ENCODE peak calls at places on chromosome 19, in five cellular contexts. G, Z, B, Q and W are unnamed samples. For H3K9me2, the result is how much of the 10 kb centered on the place peaks cover.

GRCh38 chr19:4369109-4369887 is 25.9 kb downstream of the MPND start:
- DNase-seq in G (no peak), Z (no peak), B (peak), Q (peak), W (peak)

GRCh38 chr19:53646144-53646543 is 14.3 kb downstream of the DPRX start:
- DNase-seq in G (no peak), Z (no peak), B (no peak), Q (no peak), W (no peak)

GRCh38 chr19:50431343-50432220 is 1.1 kb upstream of the MYBPC2 start:
- DNase-seq in G (peak), Z (peak), B (peak), Q (peak), W (peak)

GRCh38 chr19:32691952-32692726 is 518 bp downstream of the NUDT19 start:
- DNase-seq in G (peak), Z (peak), B (peak), Q (peak), W (peak)

GRCh38 chr19:12789098-12789903 is 2.0 kb upstream of the JUNB start:
- DNase-seq in G (peak), Z (peak), B (peak), Q (peak), W (peak)

GRCh38 chr19:30320466-30320865 is 51.7 kb upstream of the ZNF536 start:
- DNase-seq in G (no peak), Z (no peak), B (no peak), Q (no peak), W (no peak)

GRCh38 chr19:36246006-36246391 is 31.1 kb downstream of the ZNF146 start:
- DNase-seq in G (no peak), Z (no peak), B (no peak), Q (peak), W (no peak)

GRCh38 chr19:45471116-45471865 is 3.5 kb downstream of the FOSB start:
- DNase-seq in G (no peak), Z (no peak), B (no peak), Q (peak), W (no peak)

GRCh38 chr19:33348301-33349010 is 25.1 kb upstream of the CEBPG start:
- DNase-seq in G (no peak), Z (no peak), B (no peak), Q (peak), W (no peak)

GRCh38 chr19:6234527-6234926 is 45.2 kb downstream of the MLLT1 start:
- DNase-seq in G (no peak), Z (no peak), B (no peak), Q (peak), W (no peak)

GRCh38 chr19:40592170-40592569 is 9.0 kb upstream of the LTBP4 start:
- DNase-seq in G (peak), Z (peak), B (peak), Q (peak), W (peak)

GRCh38 chr19:49860716-49861100 is 6.7 kb downstream of the PNKP start:
- DNase-seq in G (no peak), Z (no peak), B (no peak), Q (no peak), W (no peak)

GRCh38 chr19:8629996-8630683 is at the start of gene NFILZ:
- DNase-seq in G (no peak), Z (no peak), B (no peak), Q (no peak), W (no peak)

GRCh38 chr19:15432629-15433518 is 14.1 kb upstream of the AKAP8L start:
- DNase-seq in G (peak), Z (peak), B (peak), Q (peak), W (peak)

GRCh38 chr19:54684537-54684936 is 21.8 kb downstream of the LILRB4 start:
- DNase-seq in G (peak), Z (peak), B (peak), Q (peak), W (peak)

GRCh38 chr19:20612711-20613316 is 47.2 kb upstream of the ZNF737 start:
- DNase-seq in G (no peak), Z (no peak), B (no peak), Q (no peak), W (no peak)

GRCh38 chr19:49468746-49469447 is 5.1 kb upstream of the FLT3LG start:
- DNase-seq in G (peak), Z (peak), B (peak), Q (peak), W (peak)

GRCh38 chr19:48925240-48925843 is 8.2 kb upstream of the DHDH start:
- DNase-seq in G (no peak), Z (peak), B (no peak), Q (peak), W (no peak)

GRCh38 chr19:33251526-33252090 is 26.0 kb upstream of the SLC7A10 start:
- DNase-seq in G (no peak), Z (no peak), B (no peak), Q (no peak), W (no peak)

GRCh38 chr19:20999731-21000352 is 20.6 kb upstream of the ZNF430 start:
- DNase-seq in G (no peak), Z (peak), B (peak), Q (peak), W (peak)

GRCh38 chr19:52231154-52231565 is 38.2 kb upstream of the ZNF766 start:
- DNase-seq in G (no peak), Z (peak), B (no peak), Q (peak), W (no peak)

GRCh38 chr19:49691243-49692101 is 556 bp downstream of the CPT1C start:
- DNase-seq in G (no peak), Z (peak), B (peak), Q (peak), W (no peak)

GRCh38 chr19:4597278-4597974 is 37.9 kb upstream of the SEMA6B start:
- DNase-seq in G (no peak), Z (no peak), B (no peak), Q (no peak), W (no peak)

GRCh38 chr19:49073514-49074378 is 1.2 kb upstream of the KCNA7 start:
- DNase-seq in G (no peak), Z (peak), B (peak), Q (peak), W (no peak)

GRCh38 chr19:4507150-4507452 is 11.2 kb downstream of the PLIN4 start:
- DNase-seq in G (no peak), Z (no peak), B (no peak), Q (no peak), W (no peak)

GRCh38 chr19:32830231-32831014 is 39.1 kb downstream of the SLC7A9 start:
- DNase-seq in G (peak), Z (peak), B (no peak), Q (peak), W (peak)

GRCh38 chr19:7870571-7871279 is 3.5 kb downstream of the PRR36 start:
- DNase-seq in G (peak), Z (peak), B (peak), Q (peak), W (peak)

GRCh38 chr19:6833166-6833790 is 54.1 kb upstream of the ADGRE1 start:
- DNase-seq in G (no peak), Z (no peak), B (no peak), Q (no peak), W (no peak)

GRCh38 chr19:49761625-49762311 is 1.3 kb downstream of the TSKS start:
- DNase-seq in G (no peak), Z (peak), B (peak), Q (peak), W (no peak)

GRCh38 chr19:55383789-55384575 is at the start of gene TMEM238:
- DNase-seq in G (peak), Z (peak), B (peak), Q (peak), W (peak)

GRCh38 chr19:5124111-5124855 is 155.4 kb downstream of the KDM4B start:
- DNase-seq in G (no peak), Z (no peak), B (no peak), Q (no peak), W (no peak)

GRCh38 chr19:49151339-49152217 is 3.6 kb downstream of the HRC start:
- DNase-seq in G (peak), Z (peak), B (peak), Q (peak), W (no peak)

GRCh38 chr19:21848706-21849105 is 12.7 kb upstream of the ZNF43 start:
- DNase-seq in G (peak), Z (peak), B (no peak), Q (no peak), W (no peak)

GRCh38 chr19:14556662-14557188 is 15.1 kb downstream of the NDUFB7 start:
- DNase-seq in G (peak), Z (peak), B (peak), Q (peak), W (peak)

GRCh38 chr19:33647146-33647545 is 25.4 kb downstream of the CHST8 start:
- DNase-seq in G (no peak), Z (no peak), B (no peak), Q (no peak), W (no peak)

GRCh38 chr19:45130888-45131615 is 29.7 kb downstream of the NKPD1 start:
- DNase-seq in G (peak), Z (peak), B (no peak), Q (peak), W (peak)

GRCh38 chr19:28633223-28634030 is 579.5 kb downstream of the UQCRFS1 start:
- DNase-seq in G (no peak), Z (peak), B (peak), Q (peak), W (peak)

GRCh38 chr19:13864223-13864512 is 12.8 kb upstream of the NANOS3 start:
- DNase-seq in G (no peak), Z (no peak), B (no peak), Q (no peak), W (no peak)

GRCh38 chr19:35223856-35224505 is 4.6 kb downstream of the FAM187B start:
- DNase-seq in G (no peak), Z (no peak), B (no peak), Q (peak), W (no peak)
- H3K9me2 ChIP-seq in G (under half), Z (under half), B (under half), Q (under half), W (under half)

DNA sequence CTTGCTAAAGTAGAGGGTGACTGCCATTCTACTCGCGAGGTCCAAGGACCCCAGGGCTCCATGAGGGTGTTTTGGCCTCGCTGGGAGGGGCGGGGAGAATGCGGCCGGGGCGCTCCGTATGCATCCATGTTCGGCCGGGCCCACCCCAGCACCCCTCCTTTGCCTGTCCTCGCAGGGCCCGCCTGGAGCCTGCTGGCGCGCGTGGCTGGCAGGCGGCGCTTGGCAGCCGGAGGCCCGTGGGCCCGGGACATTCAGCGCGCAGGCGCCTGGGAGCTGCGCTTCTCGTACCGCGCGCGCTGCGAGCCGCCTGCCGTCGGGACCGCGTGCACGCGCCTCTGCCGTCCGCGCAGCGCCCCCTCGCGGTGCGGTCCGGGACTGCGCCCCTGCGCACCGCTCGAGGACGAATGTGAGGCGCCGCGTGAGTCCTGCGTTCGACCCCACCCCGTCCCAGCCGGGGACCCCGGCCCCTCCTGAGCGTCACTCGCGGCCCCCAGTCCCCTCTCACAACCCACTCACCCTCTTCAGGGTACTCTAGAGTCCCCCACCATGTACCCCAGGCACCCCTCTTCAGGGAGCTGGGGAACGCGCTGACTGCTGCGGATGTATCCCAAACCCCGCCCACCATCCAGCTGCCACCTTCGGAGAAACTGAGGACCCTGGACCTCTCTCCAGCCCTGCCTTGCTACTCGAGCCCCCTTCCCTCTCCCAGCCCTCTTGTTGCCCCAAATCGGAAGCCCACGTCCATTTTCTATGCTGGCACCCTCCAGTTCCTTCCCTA is 4.1 kb downstream of the DLL3 start:
- DNase-seq in G (no peak), Z (no peak), B (peak), Q (peak), W (peak)
- H2AFZ ChIP-seq in G (no peak), Z (no peak), B (peak), Q (peak), W (peak)

GRCh38 chr19:1291761-1292418 is 6.2 kb downstream of the EFNA2 start:
- DNase-seq in G (no peak), Z (no peak), B (no peak), Q (peak), W (no peak)
- TF ChIP-seq EZH2 in G (no peak), Z (no peak), B (no peak), Q (no peak), W (peak)

DNA sequence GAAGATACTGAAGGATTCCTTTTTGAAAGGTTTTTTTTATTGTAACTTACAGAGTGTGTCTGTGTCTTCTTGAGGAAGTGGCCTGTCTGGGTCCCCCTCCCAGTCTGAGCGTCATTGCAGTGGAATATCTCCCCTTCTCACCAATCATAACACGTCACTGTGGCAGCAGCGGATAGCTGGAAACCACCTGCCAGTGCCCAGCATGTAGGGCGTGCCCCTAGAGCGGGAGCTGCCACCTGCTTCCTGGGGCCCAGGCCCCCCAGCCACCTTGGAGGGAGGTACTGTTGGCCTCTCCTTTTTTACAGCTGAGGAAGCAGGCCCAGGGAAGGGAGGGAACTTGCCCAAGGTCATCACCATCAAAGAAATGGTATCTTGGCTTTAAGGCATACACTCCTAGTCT is 4.6 kb upstream of the DNM2 start:
- DNase-seq in G (peak), Z (no peak), B (no peak), Q (no peak), W (no peak)
- H3K9me2 ChIP-seq in G (under half), Z (under half), B (under half), Q (under half), W (under half)

GRCh38 chr19:17950310-17951150 is 16.4 kb upstream of the KCNN1 start:
- DNase-seq in G (no peak), Z (no peak), B (peak), Q (peak), W (no peak)
- H2AFZ ChIP-seq in G (no peak), Z (peak), B (peak), Q (no peak), W (no peak)